ENCODE peak calls at places on chromosomes 4 and X, in nine cellular contexts. A is activated T-cell treated with anti-CD3 and anti-CD28 coated beads, Interleukin-2, amount 50 U/mL, for 48 hours; V is astrocyte of the spinal cord; S is activated naive CD8-positive, alpha-beta T cell treated with anti-CD3 and anti-CD28 coated beads, Interleukin-2, amount 10 ng/mL, durations not matched to agents 7 days and 5 days; D is IMR-90; J is activated CD4-positive, alpha-beta T cell treated with anti-CD3 and anti-CD28 coated beads for 36 hours; R is ovary; N is stimulated activated CD8-positive, alpha-beta memory T cell treated with anti-CD3 and anti-CD28 coated beads, Interleukin-7, amount 100 ng/mL, for 24 hours; P is pancreas. M is an unnamed sample.
A peak's percentile ranks its signal among the peaks of the same experiment; 100 is the strongest.

GRCh38 chr4:186736466-186736865 is 12.8 kb upstream of the FAT1 start:
- DNase-seq in J (no peak), S (no peak), N (no peak), P (no peak), D (no peak), R (no peak), V (no peak), A (no peak), M (no peak)

GRCh38 chr4:110624904-110625494 is 2.1 kb upstream of the PITX2 start:
- DNase-seq in D (no peak), J (no peak), N (no peak), P (no peak), A (no peak), S (no peak), V (no peak), R (no peak), M (no peak)

GRCh38 chrX:72268601-72269365 is 8.3 kb downstream of the RPS4X start:
- DNase-seq in J (no peak), P (no peak), A (no peak), R (no peak), S (no peak), V (peak; percentile 90), N (no peak), D (peak; percentile 92), M (no peak)

GRCh38 chr4:133483600-133484246 is 334.6 kb downstream of the PCDH10 start:
- DNase-seq in A (no peak), D (peak; percentile 33), P (no peak), J (no peak), N (no peak), S (no peak), V (peak; percentile 57), R (no peak), M (no peak)

GRCh38 chr4:12179264-12179616 is 750.5 kb upstream of the HS3ST1 start:
- DNase-seq in N (no peak), P (no peak), J (no peak), V (no peak), S (no peak), R (peak; percentile 15), A (no peak), D (no peak), M (no peak)

GRCh38 chrX:23333842-23334535 is 660 bp upstream of the PTCHD1 start:
- DNase-seq in S (no peak), A (no peak), N (no peak), V (no peak), P (no peak), J (peak; percentile 9), R (no peak), D (no peak), M (no peak)

GRCh38 chr4:168496834-168497233 is at the start of gene PALLD:
- DNase-seq in V (peak; percentile 51), D (peak; percentile 60), R (no peak), P (no peak), N (no peak), J (no peak), S (no peak), A (no peak), M (no peak)

GRCh38 chr4:128940966-128941365 is 131.5 kb downstream of the JADE1 start:
- DNase-seq in V (peak; percentile 6), N (no peak), J (no peak), S (no peak), P (no peak), D (no peak), R (no peak), A (no peak), M (no peak)

GRCh38 chr4:100421356-100421978 is 96.4 kb downstream of the EMCN start:
- DNase-seq in A (no peak), S (no peak), J (no peak), D (peak; percentile 31), P (no peak), N (no peak), R (no peak), V (peak; percentile 54), M (no peak)

GRCh38 chr4:24664956-24665355 is 80.6 kb upstream of the DHX15 start:
- DNase-seq in S (no peak), D (peak; percentile 55), V (no peak), P (no peak), A (no peak), R (no peak), N (no peak), J (no peak), M (no peak)

GRCh38 chr4:145812902-145813301 is 125.7 kb downstream of the ZNF827 start:
- DNase-seq in D (no peak), P (no peak), J (no peak), R (no peak), V (no peak), N (no peak), S (no peak), A (no peak), M (no peak)

GRCh38 chr4:40375620-40376019 is 40.5 kb downstream of the CHRNA9 start:
- DNase-seq in A (no peak), N (no peak), S (no peak), J (no peak), R (no peak), D (no peak), P (no peak), V (no peak), M (no peak)

GRCh38 chrX:136251042-136251991 is at the start of gene MAP7D3:
- DNase-seq in D (peak; percentile 33), J (peak; percentile 80), R (peak; percentile 56), A (peak; percentile 73), S (peak; percentile 69), V (peak; percentile 29), N (peak; percentile 22), P (peak; percentile 42), M (no peak)

M was measured in thoracic aorta.